ENCODE peak calls at places on chromosome 13, in six cellular contexts. Q is stimulated activated CD8-positive, alpha-beta memory T cell treated with anti-CD3 and anti-CD28 coated beads, Interleukin-7, amount 100 ng/mL, for 1 hour; X is EH; D is thoracic aorta; N is HCEC 1CT; M is pancreas. E is an unnamed sample.
A peak's percentile ranks its signal among the peaks of the same experiment; 100 is the strongest.

GRCh38 chr13:60111726-60112125 is 52.0 kb downstream of the DIAPH3 start:
- DNase-seq in Q (no peak), X (peak; percentile 67), D (no peak), N (no peak), M (no peak), E (no peak)

GRCh38 chr13:42617262-42617661 is 43.3 kb downstream of the TNFSF11 start:
- DNase-seq in Q (no peak), X (no peak), D (no peak), N (no peak), M (no peak), E (no peak)

GRCh38 chr13:114248011-114248410 is 13.3 kb downstream of the CDC16 start:
- DNase-seq in Q (no peak), X (peak; percentile 91), D (no peak), N (peak; percentile 7), M (no peak), E (no peak)

GRCh38 chr13:52749446-52749845 is 9.8 kb upstream of the CNMD start:
- DNase-seq in Q (no peak), X (no peak), D (no peak), N (no peak), M (no peak), E (no peak)

GRCh38 chr13:30616927-30617314 is 799 bp upstream of the USPL1 start:
- DNase-seq in Q (no peak), X (peak; percentile 90), D (peak; percentile 14), N (peak; percentile 92), M (peak; percentile 79), E (peak; percentile 71)

GRCh38 chr13:22311734-22312404 is 641.0 kb downstream of the FGF9 start:
- DNase-seq in Q (no peak), X (no peak), D (no peak), N (no peak), M (no peak), E (peak; percentile 5)

GRCh38 chr13:111005808-111006494 is 91.1 kb upstream of the ANKRD10 start:
- DNase-seq in Q (no peak), X (peak; percentile 44), D (peak; percentile 16), N (no peak), M (peak; percentile 84), E (peak; percentile 44)

GRCh38 chr13:51997641-51998330 is 13.5 kb downstream of the ATP7B start:
- DNase-seq in Q (no peak), X (no peak), D (no peak), N (no peak), M (peak; percentile 32), E (no peak)

E was measured in gastrocnemius medialis.